ENCODE peak calls at places on chromosomes 3 and 15, in five cellular contexts. O is iPS-NIHi11; A is omental fat pad; P is effector memory CD8-positive, alpha-beta T cell; B is heart left ventricle. E is an unnamed sample.

GRCh38 chr3:129054605-129055104 is 5.9 kb upstream of the GP9 start:
- DNase-seq in B (no peak), P (no peak), A (no peak), O (no peak), E (no peak)

GRCh38 chr3:143835312-143835711 is 13.0 kb downstream of the SLC9A9 start:
- DNase-seq in A (no peak), B (no peak), P (no peak), O (no peak), E (no peak)

GRCh38 chr3:16204751-16205150 is 30.3 kb downstream of the GALNT15 start:
- DNase-seq in A (no peak), P (no peak), B (no peak), O (no peak), E (no peak)

GRCh38 chr3:144142151-144142855 is 170.7 kb downstream of the DIPK2A start:
- DNase-seq in A (no peak), O (no peak), B (no peak), P (no peak), E (no peak)

GRCh38 chr3:184167786-184168185 is 6.9 kb upstream of the AP2M1 start:
- DNase-seq in A (no peak), B (no peak), O (no peak), P (no peak), E (peak; percentile 13)

GRCh38 chr3:177320765-177321247 is 123.5 kb upstream of the TBL1XR1 start:
- DNase-seq in P (no peak), O (no peak), A (no peak), B (no peak), E (no peak)

GRCh38 chr3:62065985-62066693 is 307.2 kb downstream of the FEZF2 start:
- DNase-seq in O (no peak), P (no peak), A (no peak), B (no peak), E (no peak)

GRCh38 chr3:58082047-58082446 is 73.8 kb downstream of the FLNB start:
- DNase-seq in A (no peak), P (no peak), B (peak; percentile 43), O (no peak), E (no peak)

GRCh38 chr3:155065537-155065936 is 14.6 kb upstream of the MME start:
- DNase-seq in P (no peak), A (no peak), O (no peak), B (no peak), E (no peak)

GRCh38 chr15:70775160-70775559 is 11.8 kb upstream of the UACA start:
- DNase-seq in B (no peak), P (no peak), A (no peak), O (no peak), E (no peak)

GRCh38 chr15:45634442-45635190 is at the start of gene SQOR:
- DNase-seq in B (peak; percentile 86), P (peak; percentile 56), O (peak; percentile 75), A (peak; percentile 57), E (peak; percentile 80)

GRCh38 chr15:48514103-48514817 is 131.2 kb downstream of the FBN1 start:
- DNase-seq in B (no peak), O (no peak), A (no peak), P (no peak), E (no peak)

GRCh38 chr3:188721990-188722389 is 449.8 kb upstream of the TPRG1 start:
- DNase-seq in O (no peak), P (no peak), B (no peak), A (no peak), E (no peak)

GRCh38 chr15:101217446-101217845 is 34.4 kb downstream of the CHSY1 start:
- DNase-seq in O (no peak), P (no peak), A (no peak), B (no peak), E (no peak)

GRCh38 chr3:65751123-65751700 is 287.5 kb downstream of the MAGI1 start:
- DNase-seq in O (peak; percentile 69), P (no peak), A (no peak), B (peak; percentile 20), E (peak; percentile 28)

GRCh38 chr15:98953000-98953776 is 54.4 kb downstream of the PGPEP1L start:
- DNase-seq in P (peak; percentile 3), B (no peak), O (no peak), A (no peak), E (no peak)

GRCh38 chr3:29802057-29802456 is 521.2 kb downstream of the RBMS3 start:
- DNase-seq in A (no peak), O (no peak), P (no peak), B (no peak), E (no peak)

GRCh38 chr3:49132437-49133225 is at the start of gene LAMB2:
- DNase-seq in A (peak; percentile 54), O (peak; percentile 90), P (no peak), B (peak; percentile 86), E (peak; percentile 94)

GRCh38 chr15:66131200-66131599 is 122.3 kb downstream of the MEGF11 start:
- DNase-seq in B (no peak), A (no peak), P (no peak), O (no peak), E (no peak)

GRCh38 chr3:112930771-112931170 is 44.1 kb downstream of the CD200R1 start:
- DNase-seq in O (no peak), P (no peak), B (no peak), A (no peak), E (no peak)

GRCh38 chr15:58595516-58596238 is 153.8 kb downstream of the ADAM10 start:
- DNase-seq in B (no peak), O (no peak), P (no peak), A (no peak), E (no peak)

GRCh38 chr3:175404026-175404425 is 544.9 kb downstream of the NAALADL2 start:
- DNase-seq in A (no peak), P (no peak), B (no peak), O (no peak), E (no peak)

GRCh38 chr3:110165753-110166152 is 828.4 kb upstream of the DPPA4 start:
- DNase-seq in P (no peak), A (no peak), B (no peak), O (peak; percentile 14), E (no peak)

GRCh38 chr15:45454825-45455224 is 67.7 kb downstream of the SLC30A4 start:
- DNase-seq in P (peak; percentile 71), A (peak; percentile 44), O (peak; percentile 53), B (peak; percentile 30), E (peak; percentile 33)

GRCh38 chr3:45092132-45093031 is 53.8 kb downstream of the CDCP1 start:
- DNase-seq in A (no peak), B (no peak), P (no peak), O (no peak), E (no peak)

GRCh38 chr3:38005076-38006020 is 14.8 kb downstream of the VILL start:
- DNase-seq in B (peak; percentile 74), P (no peak), O (no peak), A (no peak), E (no peak)

GRCh38 chr3:61168286-61168685 is 83.0 kb downstream of the FHIT start:
- DNase-seq in O (no peak), B (no peak), P (no peak), A (no peak), E (no peak)

GRCh38 chr3:71444861-71445259 is 138.7 kb downstream of the FOXP1 start:
- DNase-seq in O (no peak), B (no peak), P (no peak), A (no peak), E (no peak)

GRCh38 chr3:189883113-189883753 is 237.5 kb downstream of the P3H2 start:
- DNase-seq in A (no peak), O (no peak), B (no peak), P (no peak), E (no peak)

E was measured in H7.